ENCODE peak calls at places on chromosomes 6 and 20, in eight cellular contexts. S is HCT116, G is A549, B is endothelial cell of umbilical vein, C is HepG2, Q is GM12878, L is H1, K is K562. V is an unnamed sample.

GRCh38 chr6:156854466-156855161 is 77.4 kb downstream of the ARID1B start:
- DNase-seq in S (no peak), G (no peak), B (no peak), C (no peak), Q (no peak), L (no peak), K (peak), V (no peak)

GRCh38 chr6:125789167-125789566 is 1.6 kb upstream of the NCOA7 start:
- DNase-seq in S (no peak), G (no peak), B (no peak), C (no peak), Q (no peak), L (no peak), K (peak), V (no peak)

GRCh38 chr6:37438912-37439311 is 5.9 kb downstream of the CMTR1 start:
- DNase-seq in S (no peak), G (no peak), B (peak), C (no peak), Q (no peak), L (no peak), K (no peak), V (no peak)

GRCh38 chr6:44782198-44782597 is 394.7 kb downstream of the CDC5L start:
- DNase-seq in S (no peak), G (no peak), B (no peak), C (no peak), Q (no peak), L (no peak), K (no peak), V (no peak)

GRCh38 chr20:59580208-59580980 is 23.9 kb upstream of the PHACTR3 start:
- DNase-seq in S (no peak), G (no peak), B (no peak), C (no peak), Q (no peak), L (no peak), K (no peak), V (peak)

GRCh38 chr6:70112686-70113570 is 190.0 kb downstream of the COL9A1 start:
- DNase-seq in S (no peak), G (no peak), B (no peak), C (no peak), Q (no peak), L (no peak), K (no peak), V (no peak)

GRCh38 chr6:27893836-27894807 is 18.1 kb downstream of the OR2B2 start:
- DNase-seq in S (peak), G (peak), B (peak), C (peak), Q (peak), L (no peak), K (peak), V (peak)

GRCh38 chr20:62716198-62716940 is 7.7 kb downstream of the NTSR1 start:
- DNase-seq in S (no peak), G (no peak), B (no peak), C (no peak), Q (no peak), L (no peak), K (no peak), V (no peak)

GRCh38 chr20:35273449-35274171 is 4.3 kb downstream of the MMP24OS start:
- DNase-seq in S (no peak), G (no peak), B (no peak), C (no peak), Q (no peak), L (no peak), K (no peak), V (no peak)

GRCh38 chr6:150967381-150967780 is 101.9 kb downstream of the MTHFD1L start:
- DNase-seq in S (no peak), G (no peak), B (no peak), C (no peak), Q (no peak), L (no peak), K (no peak), V (no peak)

GRCh38 chr6:6657085-6657819 is 68.7 kb downstream of the LY86 start:
- DNase-seq in S (no peak), G (no peak), B (no peak), C (no peak), Q (no peak), L (no peak), K (no peak), V (no peak)

GRCh38 chr6:130675072-130675471 is 152.1 kb upstream of the SMLR1 start:
- DNase-seq in S (no peak), G (no peak), B (peak), C (no peak), Q (no peak), L (no peak), K (no peak), V (no peak)

GRCh38 chr20:10469599-10469998 is 34.5 kb downstream of the SLX4IP start:
- DNase-seq in S (peak), G (peak), B (peak), C (peak), Q (no peak), L (peak), K (peak), V (peak)

GRCh38 chr6:18004256-18004985 is 17.0 kb upstream of the KIF13A start:
- DNase-seq in S (no peak), G (no peak), B (no peak), C (no peak), Q (no peak), L (no peak), K (no peak), V (no peak)

GRCh38 chr6:34301408-34301807 is 52.6 kb upstream of the SMIM29 start:
- DNase-seq in S (no peak), G (no peak), B (peak), C (no peak), Q (no peak), L (no peak), K (no peak), V (no peak)

GRCh38 chr6:134584809-134585528 is 267.1 kb upstream of the SGK1 start:
- DNase-seq in S (no peak), G (peak), B (no peak), C (no peak), Q (no peak), L (no peak), K (no peak), V (no peak)

GRCh38 chr6:167699141-167700036 is 127.3 kb upstream of the AFDN start:
- DNase-seq in S (no peak), G (no peak), B (peak), C (no peak), Q (peak), L (no peak), K (no peak), V (no peak)

GRCh38 chr6:147161974-147162495 is 42.2 kb upstream of the STXBP5 start:
- DNase-seq in S (no peak), G (peak), B (peak), C (no peak), Q (no peak), L (no peak), K (peak), V (no peak)

GRCh38 chr20:36305602-36306556 is at the start of gene DLGAP4:
- DNase-seq in S (no peak), G (no peak), B (no peak), C (no peak), Q (no peak), L (no peak), K (no peak), V (peak)

GRCh38 chr6:143018955-143019354 is 41.7 kb upstream of the AIG1 start:
- DNase-seq in S (no peak), G (no peak), B (no peak), C (no peak), Q (no peak), L (no peak), K (peak), V (no peak)

GRCh38 chr6:12769556-12770255 is 53.1 kb downstream of the PHACTR1 start:
- DNase-seq in S (no peak), G (no peak), B (no peak), C (no peak), Q (no peak), L (no peak), K (no peak), V (no peak)

GRCh38 chr6:133240511-133241087 is 558 bp upstream of the EYA4 start:
- DNase-seq in S (no peak), G (peak), B (no peak), C (no peak), Q (no peak), L (no peak), K (no peak), V (peak)

GRCh38 chr6:12538881-12539357 is 177.6 kb upstream of the PHACTR1 start:
- DNase-seq in S (no peak), G (peak), B (peak), C (peak), Q (no peak), L (no peak), K (no peak), V (no peak)

GRCh38 chr6:16712931-16713484 is 48.3 kb downstream of the ATXN1 start:
- DNase-seq in S (peak), G (peak), B (peak), C (no peak), Q (no peak), L (no peak), K (peak), V (no peak)

GRCh38 chr6:100138346-100139022 is 144.5 kb upstream of the MCHR2 start:
- DNase-seq in S (no peak), G (no peak), B (no peak), C (no peak), Q (no peak), L (no peak), K (no peak), V (no peak)

GRCh38 chr6:148800535-148800934 is 53.7 kb downstream of the UST start:
- DNase-seq in S (no peak), G (no peak), B (no peak), C (no peak), Q (no peak), L (no peak), K (no peak), V (no peak)

GRCh38 chr6:157689875-157690274 is 133.2 kb upstream of the SNX9 start:
- DNase-seq in S (no peak), G (no peak), B (no peak), C (no peak), Q (no peak), L (no peak), K (no peak), V (no peak)

GRCh38 chr6:88573971-88574370 is 389.4 kb downstream of the RNGTT start:
- DNase-seq in S (no peak), G (no peak), B (no peak), C (no peak), Q (no peak), L (no peak), K (no peak), V (no peak)

GRCh38 chr6:89678531-89678930 is 40.0 kb upstream of the LYRM2 start:
- DNase-seq in S (no peak), G (no peak), B (no peak), C (no peak), Q (no peak), L (no peak), K (no peak), V (no peak)

GRCh38 chr6:169086020-169086419 is 167.6 kb downstream of the THBS2 start:
- DNase-seq in S (peak), G (no peak), B (no peak), C (no peak), Q (no peak), L (no peak), K (no peak), V (no peak)

GRCh38 chr6:34982424-34982852 is 93.4 kb downstream of the ANKS1A start:
- DNase-seq in S (no peak), G (peak), B (peak), C (peak), Q (no peak), L (no peak), K (peak), V (no peak)

GRCh38 chr20:54133434-54134427 is 40.1 kb downstream of the CYP24A1 start:
- DNase-seq in S (peak), G (peak), B (no peak), C (peak), Q (no peak), L (no peak), K (no peak), V (no peak)
- H3K27ac ChIP-seq in S (peak), G (peak), B (no peak), C (peak), Q (no peak), L (no peak), K (no peak), V (peak)

GRCh38 chr6:8905647-8906231 is 470.4 kb upstream of the SLC35B3 start:
- DNase-seq in S (no peak), G (no peak), B (no peak), C (no peak), Q (no peak), L (no peak), K (no peak), V (no peak)
- TF ChIP-seq MAX in S (no peak), G (no peak), B (no peak), C (no peak), Q (no peak), L (no peak), K (no peak), V (no peak)

GRCh38 chr6:98828991-98829411 is 5.4 kb upstream of the POU3F2 start:
- DNase-seq in S (no peak), G (no peak), B (no peak), C (no peak), Q (no peak), L (no peak), K (no peak), V (no peak)
- H3K27ac ChIP-seq in S (no peak), G (no peak), B (no peak), C (no peak), Q (no peak), L (no peak), K (no peak), V (no peak)

GRCh38 chr6:112233864-112234263 is 20.5 kb downstream of the LAMA4 start:
- DNase-seq in S (no peak), G (no peak), B (peak), C (no peak), Q (no peak), L (no peak), K (no peak), V (no peak)
- TF ChIP-seq MAX in S (no peak), G (no peak), B (no peak), C (no peak), Q (no peak), L (no peak), K (no peak), V (no peak)

GRCh38 chr20:24465168-24465567 is 4.3 kb upstream of the SYNDIG1 start:
- DNase-seq in S (no peak), G (no peak), B (no peak), C (no peak), Q (no peak), L (no peak), K (no peak), V (no peak)

GRCh38 chr20:24469116-24470030 is at the start of gene SYNDIG1:
- DNase-seq in S (no peak), G (peak), B (no peak), C (no peak), Q (no peak), L (no peak), K (no peak), V (peak)

GRCh38 chr20:24468401-24469115 is 871 bp upstream of the SYNDIG1 start:
- DNase-seq in S (no peak), G (no peak), B (no peak), C (no peak), Q (no peak), L (no peak), K (no peak), V (no peak)

GRCh38 chr20:24462461-24463010 is 6.9 kb upstream of the SYNDIG1 start:
- DNase-seq in S (no peak), G (no peak), B (no peak), C (no peak), Q (no peak), L (no peak), K (no peak), V (no peak)

GRCh38 chr20:24465730-24466129 is 3.7 kb upstream of the SYNDIG1 start:
- DNase-seq in S (no peak), G (no peak), B (no peak), C (no peak), Q (no peak), L (no peak), K (no peak), V (no peak)
- H3K27ac ChIP-seq in S (no peak), G (no peak), B (no peak), C (no peak), Q (no peak), L (no peak), K (no peak), V (no peak)

DNA sequence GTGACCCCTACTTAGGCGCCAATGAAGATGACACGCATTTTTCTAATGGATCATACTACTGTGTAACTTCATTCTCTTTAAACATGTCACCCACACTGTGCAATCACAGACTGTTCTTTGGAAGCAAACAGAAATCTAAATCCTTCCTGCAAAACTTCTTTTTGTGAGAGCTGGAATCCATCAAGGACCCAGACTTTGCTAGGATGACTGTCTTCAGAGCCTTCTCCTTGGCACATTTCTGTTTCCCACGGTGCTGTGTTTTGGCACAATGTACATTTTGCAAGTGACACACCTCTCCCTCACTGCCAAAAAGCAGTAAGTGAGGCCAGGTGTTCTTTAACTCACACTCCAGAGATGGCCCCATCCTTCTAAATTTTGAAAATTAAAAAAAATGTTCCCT is 21.7 kb upstream of the TAGAP start:
- DNase-seq in S (no peak), G (no peak), B (no peak), C (no peak), Q (no peak), L (no peak), K (no peak), V (no peak)
- TF ChIP-seq MAX in S (no peak), G (no peak), B (no peak), C (no peak), Q (no peak), L (no peak), K (no peak), V (no peak)

GRCh38 chr6:32792901-32793400 is 23.9 kb downstream of the HLA-DOB start:
- DNase-seq in S (no peak), G (no peak), B (no peak), C (no peak), Q (no peak), L (no peak), K (no peak), V (no peak)

GRCh38 chr6:32796848-32797776 is 19.7 kb downstream of the HLA-DOB start:
- DNase-seq in S (peak), G (peak), B (peak), C (peak), Q (no peak), L (peak), K (peak), V (peak)

GRCh38 chr6:32799168-32799567 is 17.6 kb downstream of the HLA-DOB start:
- DNase-seq in S (no peak), G (no peak), B (no peak), C (no peak), Q (no peak), L (no peak), K (no peak), V (no peak)

GRCh38 chr6:32790306-32790705 is 26.5 kb downstream of the HLA-DOB start:
- DNase-seq in S (peak), G (peak), B (no peak), C (peak), Q (no peak), L (no peak), K (no peak), V (no peak)

GRCh38 chr6:32794510-32794909 is 22.3 kb downstream of the HLA-DOB start:
- DNase-seq in S (no peak), G (no peak), B (no peak), C (no peak), Q (no peak), L (no peak), K (no peak), V (no peak)
- H3K27ac ChIP-seq in S (no peak), G (no peak), B (no peak), C (no peak), Q (no peak), L (no peak), K (no peak), V (no peak)

GRCh38 chr20:49825521-49826033 is 12.9 kb downstream of the SLC9A8 start:
- DNase-seq in S (no peak), G (no peak), B (no peak), C (peak), Q (no peak), L (no peak), K (no peak), V (no peak)
- TF ChIP-seq MAX in S (no peak), G (no peak), B (no peak), C (no peak), Q (no peak), L (no peak), K (no peak), V (no peak)

GRCh38 chr20:47336013-47336754 is 20.3 kb downstream of the ZMYND8 start:
- DNase-seq in S (no peak), G (no peak), B (no peak), C (no peak), Q (no peak), L (no peak), K (no peak), V (no peak)
- H3K27ac ChIP-seq in S (no peak), G (peak), B (peak), C (peak), Q (no peak), L (peak), K (peak), V (peak)

GRCh38 chr20:45311589-45312211 is 3.6 kb upstream of the MATN4 start:
- DNase-seq in S (peak), G (peak), B (peak), C (peak), Q (no peak), L (no peak), K (peak), V (peak)
- TF ChIP-seq MAX in S (peak), G (peak), B (no peak), C (peak), Q (no peak), L (peak), K (no peak), V (no peak)

V was measured in SK-N-SH.